ENCODE peak calls at places on chromosome 22, in eight cellular contexts. B, T, U, P, J, A, W and F are unnamed samples.

GRCh38 chr22:34950480-34950879 is 115.5 kb upstream of the ISX start:
- DNase-seq in B (no peak), T (no peak), U (no peak), P (no peak), J (peak), A (no peak), W (no peak), F (no peak)

GRCh38 chr22:42895087-42895486 is 38.0 kb upstream of the ARFGAP3 start:
- DNase-seq in B (no peak), T (no peak), U (no peak), P (no peak), J (no peak), A (no peak), W (no peak), F (no peak)

GRCh38 chr22:42931421-42932196 is 74.5 kb upstream of the ARFGAP3 start:
- DNase-seq in B (peak), T (no peak), U (peak), P (no peak), J (no peak), A (no peak), W (no peak), F (no peak)

GRCh38 chr22:33006220-33006954 is 51.8 kb downstream of the SYN3 start:
- DNase-seq in B (no peak), T (no peak), U (no peak), P (no peak), J (no peak), A (no peak), W (no peak), F (no peak)

GRCh38 chr22:47539374-47539773 is 776.9 kb downstream of the TBC1D22A start:
- DNase-seq in B (no peak), T (no peak), U (no peak), P (no peak), J (no peak), A (no peak), W (no peak), F (no peak)

GRCh38 chr22:24001314-24001713 is 3.9 kb downstream of the GSTT4 start:
- DNase-seq in B (no peak), T (no peak), U (no peak), P (no peak), J (peak), A (no peak), W (no peak), F (no peak)

GRCh38 chr22:28112548-28113043 is 193.5 kb upstream of the PITPNB start:
- DNase-seq in B (peak), T (peak), U (peak), P (peak), J (peak), A (no peak), W (no peak), F (no peak)

GRCh38 chr22:27801616-27802388 is at the start of gene MN1:
- DNase-seq in B (peak), T (peak), U (peak), P (no peak), J (peak), A (no peak), W (peak), F (no peak)

GRCh38 chr22:24186892-24187670 is 5.8 kb downstream of the SUSD2 start:
- DNase-seq in B (no peak), T (no peak), U (no peak), P (no peak), J (no peak), A (no peak), W (no peak), F (no peak)

GRCh38 chr22:36702832-36703210 is 731 bp downstream of the CACNG2 start:
- DNase-seq in B (no peak), T (no peak), U (no peak), P (no peak), J (peak), A (no peak), W (no peak), F (no peak)

GRCh38 chr22:30649430-30650007 is 13.9 kb downstream of the SLC35E4 start:
- DNase-seq in B (peak), T (peak), U (peak), P (no peak), J (no peak), A (no peak), W (no peak), F (no peak)

GRCh38 chr22:36453266-36453607 is 28.2 kb downstream of the TXN2 start:
- DNase-seq in B (no peak), T (no peak), U (no peak), P (no peak), J (no peak), A (no peak), W (no peak), F (no peak)

GRCh38 chr22:35335936-35336781 is 36.5 kb downstream of the TOM1 start:
- DNase-seq in B (no peak), T (no peak), U (no peak), P (no peak), J (no peak), A (no peak), W (no peak), F (no peak)

GRCh38 chr22:47401592-47401898 is 639.1 kb downstream of the TBC1D22A start:
- DNase-seq in B (no peak), T (no peak), U (no peak), P (no peak), J (no peak), A (no peak), W (no peak), F (no peak)

GRCh38 chr22:46769191-46769675 is 6.8 kb downstream of the TBC1D22A start:
- DNase-seq in B (no peak), T (no peak), U (no peak), P (no peak), J (no peak), A (no peak), W (no peak), F (no peak)

GRCh38 chr22:36977401-36977861 is 41.8 kb downstream of the TST start:
- DNase-seq in B (peak), T (no peak), U (peak), P (no peak), J (peak), A (no peak), W (peak), F (no peak)

GRCh38 chr22:32333769-32334639 is 23.7 kb upstream of the RFPL3 start:
- DNase-seq in B (no peak), T (no peak), U (no peak), P (no peak), J (no peak), A (no peak), W (no peak), F (no peak)

GRCh38 chr22:46996595-46997310 is 234.3 kb downstream of the TBC1D22A start:
- DNase-seq in B (no peak), T (no peak), U (no peak), P (no peak), J (no peak), A (no peak), W (no peak), F (no peak)

GRCh38 chr22:38104084-38104483 is 6.4 kb downstream of the BAIAP2L2 start:
- DNase-seq in B (peak), T (no peak), U (peak), P (no peak), J (peak), A (no peak), W (no peak), F (no peak)
- TF ChIP-seq CTCF in B (peak), T (peak), U (peak), P (peak), J (peak), A (peak), W (peak), F (peak)

DNA sequence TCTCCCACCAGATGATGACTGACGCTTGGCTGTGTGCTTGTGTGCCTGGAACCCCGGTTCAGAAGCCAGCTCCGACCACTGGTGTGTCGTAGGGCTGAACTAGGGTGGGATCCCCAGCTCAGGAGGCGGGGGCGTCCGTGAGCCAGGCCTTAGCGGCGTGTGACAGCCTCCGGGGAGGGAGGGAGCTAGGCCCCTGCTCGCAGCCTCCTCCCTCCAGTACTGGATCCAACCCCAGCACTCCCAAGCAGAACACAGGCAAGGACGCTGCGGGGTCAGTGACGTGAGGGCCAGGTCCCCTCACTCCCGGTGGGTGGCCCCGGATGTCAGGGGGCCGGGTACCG is 410 bp downstream of the PMM1 start:
- DNase-seq in B (no peak), T (no peak), U (peak), P (no peak), J (peak), A (no peak), W (no peak), F (no peak)
- TF ChIP-seq CTCF in B (no peak), T (no peak), U (no peak), P (no peak), J (no peak), A (no peak), W (no peak), F (no peak)

GRCh38 chr22:44408227-44409192 is 89.5 kb downstream of the RTL6 start:
- DNase-seq in B (no peak), T (no peak), U (no peak), P (no peak), J (no peak), A (no peak), W (no peak), F (no peak)

GRCh38 chr22:44404341-44405020 is 91.7 kb upstream of the SHISAL1 start:
- DNase-seq in B (no peak), T (no peak), U (no peak), P (no peak), J (no peak), A (no peak), W (no peak), F (no peak)

GRCh38 chr22:44405661-44406060 is 92.4 kb downstream of the RTL6 start:
- DNase-seq in B (no peak), T (no peak), U (no peak), P (no peak), J (no peak), A (no peak), W (no peak), F (no peak)

GRCh38 chr22:44407404-44408226 is 90.4 kb downstream of the RTL6 start:
- DNase-seq in B (no peak), T (no peak), U (no peak), P (no peak), J (no peak), A (no peak), W (no peak), F (no peak)

DNA sequence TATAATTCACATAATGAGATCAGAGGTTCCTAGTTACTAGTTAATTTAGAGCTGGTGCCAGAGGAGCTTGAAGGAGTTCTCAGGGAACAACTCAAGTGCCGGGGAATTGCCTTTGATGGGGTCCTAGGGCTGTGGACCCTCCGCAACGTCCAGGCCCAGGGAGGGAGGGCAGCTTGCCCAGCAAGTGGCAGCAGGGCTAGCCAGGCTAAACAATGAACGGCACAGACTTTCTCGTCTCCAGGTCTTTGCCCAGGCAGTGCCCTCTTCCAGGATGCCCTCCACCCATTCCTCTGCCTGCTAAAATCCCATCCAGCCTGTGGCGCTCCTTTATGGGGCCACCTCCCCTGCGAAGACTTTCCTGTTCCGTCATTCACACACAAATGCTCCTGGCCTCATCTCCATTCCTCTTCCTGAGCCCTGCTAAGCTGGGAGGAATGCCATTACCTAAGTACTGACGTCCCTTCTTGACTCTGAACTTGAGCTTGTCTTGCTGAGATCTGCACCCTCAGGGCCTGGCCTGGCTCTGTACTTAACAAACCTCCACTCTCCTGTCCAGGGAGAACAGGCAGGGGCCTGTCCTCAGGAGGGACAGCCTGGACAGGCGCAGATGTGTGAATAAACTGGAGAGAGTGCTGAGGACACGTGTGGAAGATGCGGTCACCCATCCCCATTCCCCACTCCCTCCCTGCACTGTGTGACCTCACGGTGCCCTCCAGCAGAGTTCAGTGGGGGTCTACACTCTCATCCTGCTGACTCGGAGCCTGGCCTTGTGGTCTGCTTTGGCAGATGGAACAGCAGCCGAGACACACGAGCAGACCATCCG is 91.2 kb downstream of the RTL6 start:
- DNase-seq in B (peak), T (no peak), U (no peak), P (peak), J (peak), A (peak), W (no peak), F (no peak)
- TF ChIP-seq CTCF in B (no peak), T (no peak), U (no peak), P (no peak), J (no peak), A (no peak), W (no peak), F (no peak)

GRCh38 chr22:22692707-22693530 is 48.5 kb downstream of the GGTLC2 start:
- DNase-seq in B (peak), T (peak), U (peak), P (no peak), J (peak), A (no peak), W (no peak), F (no peak)
- TF ChIP-seq CTCF in B (peak), T (no peak), U (peak), P (peak), J (peak), A (peak), W (peak), F (peak)

DNA sequence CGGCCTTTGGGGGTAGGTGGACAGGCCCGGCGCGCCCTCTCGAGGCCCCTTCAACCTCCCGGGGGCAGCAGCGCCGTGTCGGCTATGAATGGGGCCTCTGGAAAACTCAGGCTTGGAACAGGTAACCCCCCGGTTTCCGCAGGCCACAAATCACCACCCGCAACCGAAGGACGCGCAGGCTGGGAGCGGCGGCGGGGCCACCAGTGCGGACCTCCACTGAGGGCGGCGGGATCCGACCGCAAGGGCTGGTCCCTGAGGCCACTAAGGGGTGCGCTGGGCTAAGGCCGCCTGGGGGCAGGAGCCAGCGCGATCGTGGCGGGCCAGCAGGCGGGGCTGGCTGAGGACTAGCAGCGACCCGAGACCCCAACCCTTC is 695 bp upstream of the ATF4 start:
- DNase-seq in B (no peak), T (peak), U (peak), P (no peak), J (peak), A (no peak), W (no peak), F (no peak)
- TF ChIP-seq CTCF in B (peak), T (no peak), U (peak), P (peak), J (peak), A (peak), W (peak), F (peak)

DNA sequence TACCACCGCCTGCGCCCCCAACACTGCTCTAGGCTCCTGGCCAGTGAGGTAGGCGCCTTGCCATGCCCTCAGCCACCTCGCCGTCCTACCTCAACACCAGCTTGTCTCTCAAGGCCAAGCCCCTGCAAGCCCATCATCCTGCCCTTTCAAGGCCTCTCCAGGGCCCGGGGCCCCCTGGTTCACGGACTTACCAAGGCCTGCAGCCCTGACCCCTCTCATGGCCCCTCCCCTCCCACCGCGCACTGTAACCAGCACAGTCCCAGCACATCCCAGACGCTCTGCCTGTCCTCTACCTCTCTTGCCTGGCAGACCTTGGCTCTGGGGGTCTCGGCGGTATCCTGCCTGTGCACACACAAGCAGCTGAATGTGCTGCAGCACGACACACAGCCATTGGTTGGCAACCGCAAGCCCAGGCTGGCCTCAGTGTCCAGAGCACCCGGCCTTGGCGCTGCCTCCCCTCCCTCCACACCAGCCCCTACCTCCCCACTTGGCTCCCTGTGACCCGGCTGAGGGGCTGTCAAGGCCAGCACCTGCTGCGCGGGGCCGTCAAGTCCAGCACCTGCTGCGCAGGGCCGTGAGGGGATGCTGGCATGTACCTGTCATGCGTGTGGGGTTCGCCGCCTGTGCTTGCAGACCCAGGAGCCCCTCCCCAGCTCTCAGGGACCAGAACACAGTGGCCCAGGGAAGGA is 37.2 kb downstream of the TBX1 start:
- DNase-seq in B (no peak), T (no peak), U (no peak), P (no peak), J (no peak), A (no peak), W (no peak), F (no peak)
- TF ChIP-seq CTCF in B (no peak), T (no peak), U (no peak), P (no peak), J (no peak), A (no peak), W (no peak), F (no peak)

GRCh38 chr22:29302681-29303465 is 3.6 kb upstream of the GAS2L1 start:
- DNase-seq in B (no peak), T (no peak), U (peak), P (no peak), J (peak), A (no peak), W (no peak), F (no peak)
- TF ChIP-seq CTCF in B (no peak), T (no peak), U (no peak), P (no peak), J (no peak), A (no peak), W (no peak), F (no peak)

GRCh38 chr22:45554861-45555260 is 52.2 kb downstream of the FBLN1 start:
- DNase-seq in B (no peak), T (no peak), U (no peak), P (no peak), J (no peak), A (no peak), W (no peak), F (no peak)

GRCh38 chr22:45552580-45553332 is 50.1 kb downstream of the FBLN1 start:
- DNase-seq in B (peak), T (peak), U (peak), P (peak), J (peak), A (peak), W (no peak), F (peak)

GRCh38 chr22:45552017-45552411 is 49.3 kb downstream of the FBLN1 start:
- DNase-seq in B (no peak), T (no peak), U (no peak), P (no peak), J (peak), A (no peak), W (no peak), F (no peak)

GRCh38 chr22:45553333-45554039 is 50.8 kb downstream of the FBLN1 start:
- DNase-seq in B (peak), T (peak), U (peak), P (peak), J (peak), A (peak), W (peak), F (peak)

DNA sequence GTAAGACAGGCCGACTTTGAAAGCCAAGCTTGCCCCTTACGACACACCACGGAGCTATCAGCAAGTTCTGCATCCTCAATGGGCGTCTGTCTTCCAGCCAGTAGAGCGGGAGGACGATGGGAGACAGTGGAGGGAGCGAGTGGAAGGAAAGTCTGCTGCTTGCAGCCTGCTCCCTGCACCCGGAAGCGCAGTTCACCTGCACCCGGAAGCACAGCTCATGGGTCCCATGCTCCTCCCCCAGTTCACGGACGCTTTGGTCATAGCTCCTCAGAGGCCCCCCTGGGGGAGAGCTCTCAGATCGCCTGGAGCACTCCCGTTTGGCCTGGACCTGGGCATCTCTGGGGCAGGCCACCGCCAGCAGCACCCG is 51.3 kb downstream of the FBLN1 start:
- DNase-seq in B (no peak), T (no peak), U (no peak), P (no peak), J (no peak), A (no peak), W (no peak), F (no peak)
- TF ChIP-seq CTCF in B (no peak), T (no peak), U (no peak), P (no peak), J (no peak), A (no peak), W (peak), F (no peak)